ENCODE peak calls at places on chromosomes 12 and 14, in nine cellular contexts. O is neural progenitor cell; U is GM06990; P is ecto neural progenitor cell; X is naive thymus-derived CD8-positive, alpha-beta T cell; B is CD8-positive, alpha-beta T cell; Q is tibial artery; K is stimulated activated CD4-positive, alpha-beta T cell treated with anti-CD3 and anti-CD28 coated beads, TNF-alpha, amount 100 ng/mL, for 48 hours; F is cardiac muscle cell. T is an unnamed sample.

GRCh38 chr14:68681256-68681655 is 111.6 kb downstream of the ZFP36L1 start:
- DNase-seq in O (no peak), U (no peak), P (no peak), X (no peak), B (no peak), Q (no peak), K (no peak), F (no peak), T (no peak)

GRCh38 chr14:72775923-72776554 is 117.9 kb downstream of the DPF3 start:
- DNase-seq in O (no peak), U (no peak), P (no peak), X (no peak), B (no peak), Q (no peak), K (no peak), F (no peak), T (no peak)

GRCh38 chr14:97995038-97995437 is 1197.9 kb downstream of the VRK1 start:
- DNase-seq in O (no peak), U (no peak), P (no peak), X (no peak), B (no peak), Q (no peak), K (no peak), F (no peak), T (no peak)

GRCh38 chr12:122847921-122848421 is 12.7 kb downstream of the HIP1R start:
- DNase-seq in O (no peak), U (no peak), P (no peak), X (no peak), B (no peak), Q (no peak), K (no peak), F (no peak), T (no peak)

GRCh38 chr12:29333178-29333577 is 47.8 kb downstream of the ERGIC2 start:
- DNase-seq in O (no peak), U (no peak), P (no peak), X (no peak), B (no peak), Q (no peak), K (no peak), F (no peak), T (no peak)

GRCh38 chr12:88793091-88793490 is 212.8 kb upstream of the KITLG start:
- DNase-seq in O (no peak), U (no peak), P (no peak), X (no peak), B (no peak), Q (no peak), K (no peak), F (no peak), T (no peak)

GRCh38 chr14:69819607-69820006 is 22.6 kb upstream of the SLC10A1 start:
- DNase-seq in O (peak; percentile 46), U (no peak), P (no peak), X (no peak), B (no peak), Q (no peak), K (no peak), F (no peak), T (peak; percentile 39)

GRCh38 chr12:386651-387050 is 2.5 kb downstream of the KDM5A start:
- DNase-seq in O (no peak), U (no peak), P (no peak), X (no peak), B (no peak), Q (no peak), K (no peak), F (peak; percentile 42), T (no peak)

GRCh38 chr14:90454041-90455000 is 57.5 kb downstream of the CALM1 start:
- DNase-seq in O (peak; percentile 96), U (no peak), P (peak; percentile 95), X (no peak), B (no peak), Q (no peak), K (no peak), F (peak; percentile 86), T (peak; percentile 86)